ENCODE peak calls at places on chromosomes 7 and 10, in six cellular contexts. O, D, L, T, Q and G are unnamed samples.
A peak's percentile ranks its signal among the peaks of the same experiment; 100 is the strongest.

GRCh38 chr7:69967152-69967591 is 368.9 kb downstream of the AUTS2 start:
- DNase-seq in O (peak; percentile 34), T (no peak), Q (no peak), L (no peak), D (no peak), G (no peak)

GRCh38 chr7:112411186-112411795 is 39.0 kb upstream of the IFRD1 start:
- DNase-seq in D (peak; percentile 37), T (no peak), Q (no peak), L (peak; percentile 62), O (no peak), G (no peak)

GRCh38 chr7:85829817-85830432 is 643.1 kb upstream of the SEMA3D start:
- DNase-seq in D (peak; percentile 12), O (no peak), T (no peak), L (peak; percentile 11), Q (no peak), G (no peak)

GRCh38 chr10:113435881-113436280 is 117.0 kb upstream of the HABP2 start:
- DNase-seq in L (no peak), D (no peak), T (no peak), O (no peak), Q (no peak), G (no peak)

GRCh38 chr7:2518101-2518500 is 1.5 kb upstream of the LFNG start:
- DNase-seq in O (no peak), D (no peak), Q (no peak), T (no peak), L (no peak), G (no peak)

GRCh38 chr7:96833701-96834453 is 124.2 kb upstream of the SEM1 start:
- DNase-seq in D (no peak), L (no peak), O (no peak), T (no peak), Q (no peak), G (no peak)

GRCh38 chr7:93728292-93728691 is 153.8 kb upstream of the CALCR start:
- DNase-seq in D (peak; percentile 3), O (no peak), Q (no peak), T (no peak), L (no peak), G (no peak)

GRCh38 chr10:3423411-3423810 is 250.8 kb upstream of the PITRM1 start:
- DNase-seq in L (no peak), O (no peak), T (no peak), Q (no peak), D (no peak), G (no peak)

GRCh38 chr10:33813871-33814270 is 479.4 kb upstream of the NRP1 start:
- DNase-seq in D (no peak), T (no peak), O (no peak), Q (no peak), L (no peak), G (no peak)

GRCh38 chr10:42479057-42479456 is 159.3 kb downstream of the ZNF33B start:
- DNase-seq in O (no peak), T (no peak), Q (no peak), D (no peak), L (no peak), G (no peak)

GRCh38 chr10:103232772-103233488 is 12.8 kb upstream of the RPEL1 start:
- DNase-seq in Q (no peak), L (peak; percentile 83), T (no peak), O (no peak), D (peak; percentile 78), G (no peak)

GRCh38 chr7:35249537-35249907 is 4.4 kb downstream of the TBX20 start:
- DNase-seq in D (no peak), L (no peak), T (no peak), O (peak; percentile 68), Q (no peak), G (no peak)

GRCh38 chr7:134773164-134773563 is 6.3 kb upstream of the CALD1 start:
- DNase-seq in D (no peak), L (no peak), O (no peak), Q (no peak), T (no peak), G (no peak)

GRCh38 chr7:82049442-82049841 is 279.6 kb upstream of the HGF start:
- DNase-seq in L (peak; percentile 20), Q (no peak), T (no peak), D (peak; percentile 93), O (no peak), G (no peak)

GRCh38 chr10:24415455-24416169 is 206.7 kb downstream of the KIAA1217 start:
- DNase-seq in D (peak; percentile 35), Q (no peak), T (no peak), L (peak; percentile 22), O (no peak), G (no peak)

GRCh38 chr10:3119796-3120459 is 52.6 kb downstream of the PFKP start:
- DNase-seq in D (peak; percentile 31), Q (no peak), L (peak; percentile 25), O (no peak), T (no peak), G (no peak)

GRCh38 chr7:12927635-12928434 is 240.4 kb downstream of the ARL4A start:
- DNase-seq in O (no peak), L (no peak), D (no peak), Q (no peak), T (no peak), G (no peak)

GRCh38 chr10:121088524-121088923 is 237.4 kb downstream of the WDR11 start:
- DNase-seq in O (peak; percentile 54), D (peak; percentile 54), T (no peak), Q (no peak), L (no peak), G (no peak)

GRCh38 chr7:15609287-15609686 is 47.5 kb upstream of the AGMO start:
- DNase-seq in O (no peak), L (no peak), D (no peak), T (no peak), Q (no peak), G (no peak)

GRCh38 chr7:152896217-152896616 is 136.7 kb downstream of the ACTR3B start:
- DNase-seq in Q (no peak), L (no peak), T (no peak), O (no peak), D (no peak), G (no peak)

GRCh38 chr7:6637544-6638229 is 569 bp downstream of the ZNF316 start:
- DNase-seq in L (peak; percentile 8), T (no peak), D (peak; percentile 35), O (peak; percentile 50), Q (no peak), G (no peak)

GRCh38 chr10:126931548-126931947 is 26.3 kb downstream of the DOCK1 start:
- DNase-seq in D (no peak), L (no peak), T (no peak), Q (no peak), O (no peak), G (no peak)

GRCh38 chr10:126930506-126931458 is 25.6 kb downstream of the DOCK1 start:
- DNase-seq in T (no peak), O (no peak), L (peak; percentile 64), D (no peak), Q (no peak), G (no peak)

GRCh38 chr10:126927799-126928198 is 22.6 kb downstream of the DOCK1 start:
- DNase-seq in O (no peak), L (no peak), D (no peak), T (no peak), Q (no peak), G (no peak)

GRCh38 chr10:126928252-126928651 is 23.0 kb downstream of the DOCK1 start:
- DNase-seq in L (no peak), D (no peak), T (no peak), Q (no peak), O (no peak), G (no peak)

GRCh38 chr10:126929391-126929790 is 24.2 kb downstream of the DOCK1 start:
- DNase-seq in Q (no peak), L (no peak), D (no peak), O (no peak), T (no peak), G (no peak)
- H3K79me1 ChIP-seq in Q (peaks cover 42% of the 10 kb centered on the region), L (peaks cover 51% of the 10 kb centered on the region), D (peaks cover 58% of the 10 kb centered on the region), O (peaks cover 8% of the 10 kb centered on the region), T (no peaks in the 10 kb centered on the region), G (peaks cover 2% of the 10 kb centered on the region)

GRCh38 chr10:122465401-122465800 is 4.0 kb downstream of the HTRA1 start:
- DNase-seq in T (no peak), L (no peak), O (no peak), D (no peak), Q (no peak), G (no peak)

GRCh38 chr10:122464158-122464510 is 2.8 kb downstream of the HTRA1 start:
- DNase-seq in Q (no peak), O (no peak), D (no peak), L (no peak), T (no peak), G (no peak)

GRCh38 chr10:122463466-122464157 is 2.3 kb downstream of the HTRA1 start:
- DNase-seq in L (no peak), O (no peak), Q (no peak), D (no peak), T (no peak), G (no peak)

GRCh38 chr10:122462533-122463465 is 1.4 kb downstream of the HTRA1 start:
- DNase-seq in D (peak; percentile 62), Q (no peak), T (no peak), L (peak; percentile 51), O (no peak), G (no peak)

DNA sequence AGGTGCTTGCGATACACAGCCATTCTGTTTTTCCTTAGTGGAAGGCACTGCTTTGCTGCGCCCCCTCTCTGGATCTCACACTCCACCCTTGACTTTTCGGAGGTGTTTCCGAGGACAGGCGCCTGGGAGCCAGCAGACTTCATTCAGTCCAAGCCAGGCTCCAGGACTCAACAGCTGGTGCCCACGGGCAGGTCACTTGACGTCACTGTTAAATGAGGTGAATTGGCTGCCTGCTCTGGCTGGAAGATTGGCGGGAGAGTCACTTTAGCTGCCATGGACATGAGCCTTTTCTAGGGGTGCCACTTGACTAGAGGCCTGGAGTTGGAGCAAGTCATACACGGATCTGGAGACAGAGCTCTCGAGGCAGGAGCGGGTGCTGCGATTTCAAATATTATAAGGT is 3.2 kb downstream of the HTRA1 start:
- DNase-seq in T (no peak), Q (no peak), L (no peak), O (no peak), D (no peak), G (no peak)
- H4K91ac ChIP-seq in T (no peak overlapping the region), Q (no peak overlapping the region), L (no peak overlapping the region), O (no peak overlapping the region), D (no peak overlapping the region), G (no peak overlapping the region)

DNA sequence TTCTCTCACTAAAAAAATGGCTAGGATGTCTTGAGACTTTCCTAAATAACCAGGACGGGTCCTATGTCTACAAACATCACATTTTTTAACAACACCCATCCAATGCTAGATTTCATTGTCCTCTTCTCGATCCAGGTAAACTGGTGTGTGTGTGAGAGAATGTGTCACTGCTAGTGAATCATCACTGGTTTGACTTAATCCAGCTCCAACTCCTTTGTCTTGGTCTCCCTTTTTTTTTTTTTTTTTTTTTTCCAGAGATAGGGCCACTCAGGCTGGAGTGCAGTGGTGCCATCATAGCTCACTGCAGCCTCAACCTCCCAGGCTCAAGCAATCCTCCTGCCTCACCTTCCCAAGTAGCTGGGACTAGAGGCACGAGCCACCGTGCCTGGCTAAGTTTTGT is 2.0 kb upstream of the UFSP1 start:
- DNase-seq in L (peak; percentile 34), D (peak; percentile 21), T (no peak), Q (no peak), O (no peak), G (no peak)
- H3K4me1 ChIP-seq in L (peaks cover 16% of the 10 kb centered on the region), D (peaks cover 47% of the 10 kb centered on the region), T (peaks cover 27% of the 10 kb centered on the region), Q (peaks cover 3% of the 10 kb centered on the region), O (peaks cover 2% of the 10 kb centered on the region), G (peaks cover 33% of the 10 kb centered on the region)

DNA sequence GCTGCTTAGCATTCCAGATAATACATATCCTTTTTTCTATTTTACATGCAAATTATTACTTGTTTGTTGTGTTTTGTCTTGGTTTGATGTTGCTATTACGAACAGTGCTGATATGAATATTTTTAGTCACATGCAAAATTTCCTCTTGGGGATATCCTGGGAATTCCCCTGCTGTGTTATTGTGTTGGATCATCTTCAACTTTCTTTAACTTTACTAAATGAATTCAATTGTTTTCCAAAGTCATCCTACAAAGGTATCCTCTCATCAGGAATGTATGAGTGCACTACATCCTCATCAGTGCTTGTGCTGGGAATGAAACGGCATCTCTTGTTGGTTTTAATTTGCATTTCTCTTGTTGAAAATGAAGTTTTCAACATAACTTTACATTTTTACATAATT is 87.1 kb downstream of the AASS start:
- DNase-seq in D (no peak), T (no peak), L (no peak), O (no peak), Q (no peak), G (no peak)
- H3K79me1 ChIP-seq in D (no peaks in the 10 kb centered on the region), T (no peaks in the 10 kb centered on the region), L (no peaks in the 10 kb centered on the region), O (no peaks in the 10 kb centered on the region), Q (no peaks in the 10 kb centered on the region), G (no peaks in the 10 kb centered on the region)